ENCODE peak calls at places on chromosomes 6 and 20, in seven cellular contexts. H is keratinocyte, X is heart right ventricle, S is ovary, Q is IMR-90, C is OCI-LY7, L is MM.1S. W is an unnamed sample.

GRCh38 chr6:13993416-13993815 is 68.7 kb downstream of the RNF182 start:
- DNase-seq in H (no peak), X (no peak), S (no peak), Q (no peak), C (no peak), L (no peak), W (no peak)

GRCh38 chr6:35776364-35777215 is at the start of gene CLPSL2:
- DNase-seq in H (no peak), X (no peak), S (no peak), Q (no peak), C (no peak), L (no peak), W (no peak)

GRCh38 chr6:112289039-112289566 is 34.7 kb upstream of the LAMA4 start:
- DNase-seq in H (no peak), X (peak), S (peak), Q (peak), C (no peak), L (no peak), W (no peak)

GRCh38 chr6:1392813-1393640 is 3.7 kb downstream of the FOXF2 start:
- DNase-seq in H (no peak), X (no peak), S (no peak), Q (no peak), C (no peak), L (no peak), W (no peak)

GRCh38 chr6:85252552-85252951 is 197.3 kb upstream of the NT5E start:
- DNase-seq in H (no peak), X (no peak), S (no peak), Q (no peak), C (no peak), L (peak), W (no peak)

GRCh38 chr6:87393026-87393622 is 14.6 kb upstream of the CFAP206 start:
- DNase-seq in H (peak), X (peak), S (no peak), Q (peak), C (peak), L (peak), W (no peak)

GRCh38 chr6:21999012-21999528 is 297.8 kb downstream of the PRL start:
- DNase-seq in H (no peak), X (peak), S (no peak), Q (peak), C (no peak), L (no peak), W (no peak)

GRCh38 chr6:138719011-138719635 is 54.4 kb upstream of the CCDC28A start:
- DNase-seq in H (no peak), X (no peak), S (no peak), Q (peak), C (no peak), L (no peak), W (no peak)

GRCh38 chr6:111737065-111737521 is 131.4 kb upstream of the TRAF3IP2 start:
- DNase-seq in H (peak), X (no peak), S (no peak), Q (peak), C (no peak), L (no peak), W (no peak)

GRCh38 chr6:155832596-155832995 is 377.0 kb upstream of the NOX3 start:
- DNase-seq in H (no peak), X (no peak), S (no peak), Q (peak), C (peak), L (no peak), W (no peak)

GRCh38 chr6:11700118-11700718 is 78.4 kb downstream of the ADTRP start:
- DNase-seq in H (no peak), X (no peak), S (no peak), Q (peak), C (peak), L (peak), W (no peak)

GRCh38 chr20:63402178-63402859 is 41.2 kb upstream of the CHRNA4 start:
- DNase-seq in H (no peak), X (no peak), S (no peak), Q (no peak), C (no peak), L (no peak), W (no peak)

GRCh38 chr6:43091592-43091991 is 15.5 kb downstream of the PTK7 start:
- DNase-seq in H (no peak), X (no peak), S (no peak), Q (no peak), C (no peak), L (no peak), W (no peak)

GRCh38 chr6:43091020-43091419 is 14.9 kb downstream of the PTK7 start:
- DNase-seq in H (no peak), X (no peak), S (no peak), Q (no peak), C (no peak), L (no peak), W (no peak)

GRCh38 chr6:43095939-43096338 is 19.8 kb downstream of the PTK7 start:
- DNase-seq in H (no peak), X (no peak), S (no peak), Q (no peak), C (no peak), L (no peak), W (no peak)

GRCh38 chr6:43092635-43093034 is 16.5 kb downstream of the PTK7 start:
- DNase-seq in H (no peak), X (no peak), S (no peak), Q (no peak), C (no peak), L (no peak), W (no peak)

DNA sequence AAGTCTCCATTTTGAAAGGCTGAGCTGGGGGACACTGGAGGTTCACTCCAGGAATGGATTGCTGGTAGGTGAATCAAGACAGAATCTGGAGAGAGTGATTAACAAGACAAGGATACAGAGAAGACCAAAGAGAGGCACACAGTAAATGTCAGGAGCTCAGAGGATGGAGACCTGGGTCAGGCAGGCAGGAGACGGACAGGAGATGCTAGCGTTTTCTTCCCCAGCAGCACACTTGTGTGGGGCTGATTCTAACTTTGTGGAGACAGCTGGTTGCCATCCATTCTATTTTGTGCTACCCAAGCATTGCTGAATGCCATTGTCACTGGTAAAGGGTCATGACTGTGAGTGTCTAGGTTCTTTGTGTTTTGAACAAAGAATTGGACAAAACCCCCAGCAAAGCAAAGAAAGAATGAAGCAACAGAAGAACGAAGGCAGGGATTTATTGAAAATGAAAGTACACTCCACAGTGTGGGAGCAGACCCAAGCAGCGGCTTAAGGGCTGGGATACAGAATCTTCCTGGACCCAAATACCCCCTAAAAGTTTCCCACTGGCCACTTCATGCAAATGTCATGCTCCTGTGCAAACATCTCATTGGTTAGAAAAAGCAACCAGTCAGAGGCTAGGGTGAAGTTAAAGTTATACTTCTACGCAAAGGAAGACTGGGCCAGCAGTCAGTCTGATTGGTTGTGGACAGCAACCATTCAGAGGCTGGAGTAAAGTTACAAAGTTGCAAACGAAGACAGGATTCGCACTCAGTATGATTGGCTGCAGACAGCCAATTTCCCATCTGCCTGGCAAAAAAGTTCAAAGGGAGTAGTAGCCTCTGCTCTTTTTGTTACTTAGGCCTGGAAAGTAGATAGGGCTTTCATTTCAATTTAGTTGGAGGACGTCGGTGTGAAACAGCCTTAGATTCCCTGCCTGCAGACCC is 17.5 kb downstream of the PTK7 start:
- DNase-seq in H (no peak), X (peak), S (no peak), Q (peak), C (no peak), L (no peak), W (no peak)
- H3K4me3 ChIP-seq in H (peak), X (peak), S (peak), Q (peak), C (no peak), L (peak), W (peak)

DNA sequence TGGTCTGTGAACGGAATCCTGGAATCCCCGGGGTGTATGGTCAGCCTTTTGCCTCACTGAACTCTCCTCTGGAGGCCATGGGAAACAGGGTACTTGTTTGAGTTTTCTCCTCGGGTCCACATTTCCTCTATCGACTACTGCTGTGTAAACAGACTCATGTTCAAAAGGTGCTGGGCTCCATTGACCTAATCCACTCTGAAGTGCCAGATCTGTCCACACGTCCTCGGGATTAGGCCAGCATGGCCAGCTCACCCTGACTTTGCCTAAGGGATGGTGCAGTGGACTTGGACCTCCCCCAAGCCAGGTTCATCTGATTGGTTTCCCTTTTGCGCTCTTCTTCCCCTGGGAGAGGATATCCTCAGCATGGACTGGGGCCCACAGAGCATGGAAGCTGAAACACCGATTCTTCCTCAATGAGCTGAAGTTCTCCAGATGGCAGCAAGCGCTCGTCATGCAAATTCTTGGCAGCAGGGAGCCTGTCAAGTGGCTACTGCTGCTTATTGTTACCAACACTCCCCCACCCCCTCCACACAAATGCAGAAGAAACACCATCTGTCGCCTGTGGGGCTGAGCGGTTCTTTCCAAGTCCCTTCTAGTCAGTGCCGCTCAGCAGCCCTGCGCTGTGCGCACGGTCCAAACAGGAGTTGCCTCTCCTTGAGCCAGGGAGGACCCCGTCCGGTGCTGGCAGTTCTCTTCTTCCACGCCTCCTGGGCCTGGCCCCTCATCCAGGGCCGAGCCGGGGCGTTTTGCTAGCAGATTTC is 292.6 kb upstream of the MARCKS start:
- DNase-seq in H (no peak), X (peak), S (peak), Q (peak), C (no peak), L (no peak), W (peak)
- TF ChIP-seq CTCF in H (no peak), X (peak), S (no peak), Q (no peak), C (no peak), L (no peak), W (no peak)

GRCh38 chr20:47493175-47493953 is 8.3 kb upstream of the NCOA3 start:
- DNase-seq in H (no peak), X (peak), S (peak), Q (peak), C (peak), L (peak), W (peak)

GRCh38 chr20:47492284-47492683 is 9.4 kb upstream of the NCOA3 start:
- DNase-seq in H (no peak), X (no peak), S (no peak), Q (no peak), C (no peak), L (no peak), W (no peak)

GRCh38 chr20:47490795-47491194 is 10.9 kb upstream of the NCOA3 start:
- DNase-seq in H (no peak), X (no peak), S (no peak), Q (no peak), C (no peak), L (no peak), W (no peak)

GRCh38 chr20:47487175-47487917 is 14.3 kb upstream of the NCOA3 start:
- DNase-seq in H (no peak), X (no peak), S (no peak), Q (peak), C (peak), L (peak), W (no peak)

GRCh38 chr20:47489448-47489872 is 12.2 kb upstream of the NCOA3 start:
- DNase-seq in H (no peak), X (peak), S (no peak), Q (no peak), C (peak), L (peak), W (no peak)
- H3K27ac ChIP-seq in H (no peak), X (peak), S (no peak), Q (no peak), C (peak), L (no peak), W (no peak)

DNA sequence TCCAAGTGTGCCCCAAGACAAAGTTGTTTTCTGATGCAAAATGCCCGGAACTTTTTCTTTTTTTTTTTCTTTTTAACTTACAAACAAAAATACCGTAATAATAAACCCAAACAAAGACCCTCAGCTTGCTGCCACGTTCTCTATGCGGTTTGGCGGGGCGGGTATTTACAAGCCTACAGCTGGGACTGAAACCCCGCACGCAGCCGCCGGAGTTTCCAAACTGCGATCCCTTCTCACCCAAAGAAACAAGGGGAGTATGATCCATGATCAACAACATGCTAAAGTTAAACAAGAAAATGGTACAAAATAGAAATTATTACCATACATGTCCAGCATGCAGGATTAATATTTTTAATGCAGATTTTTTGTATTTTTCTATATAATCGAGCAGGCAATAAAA is 2.1 kb downstream of the MAFB start:
- DNase-seq in H (no peak), X (no peak), S (no peak), Q (no peak), C (no peak), L (no peak), W (no peak)
- H3K4me3 ChIP-seq in H (peak), X (peak), S (peak), Q (no peak), C (no peak), L (no peak), W (peak)

DNA sequence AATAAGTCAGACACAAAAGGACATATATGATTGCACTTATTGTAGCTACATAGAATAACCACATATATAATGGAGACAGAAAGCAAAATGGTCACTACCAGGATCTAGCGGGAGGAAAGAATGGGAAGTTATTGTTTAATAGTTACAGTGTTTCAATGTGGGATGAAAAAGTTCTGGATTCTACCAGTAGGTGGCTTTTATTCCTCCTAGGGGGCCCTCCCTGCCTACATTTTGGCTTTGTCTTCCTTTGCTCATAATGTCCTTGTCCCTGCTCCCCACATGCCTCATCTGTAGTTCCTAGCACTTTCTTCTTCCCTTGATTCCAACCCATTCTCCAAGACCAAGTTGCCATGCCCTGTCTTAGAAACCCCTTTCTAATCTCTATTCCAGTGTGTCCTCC is 16.3 kb downstream of the ZNF133 start:
- DNase-seq in H (no peak), X (no peak), S (no peak), Q (no peak), C (no peak), L (no peak), W (no peak)
- TF ChIP-seq CTCF in H (peak), X (no peak), S (no peak), Q (no peak), C (peak), L (peak), W (no peak)

DNA sequence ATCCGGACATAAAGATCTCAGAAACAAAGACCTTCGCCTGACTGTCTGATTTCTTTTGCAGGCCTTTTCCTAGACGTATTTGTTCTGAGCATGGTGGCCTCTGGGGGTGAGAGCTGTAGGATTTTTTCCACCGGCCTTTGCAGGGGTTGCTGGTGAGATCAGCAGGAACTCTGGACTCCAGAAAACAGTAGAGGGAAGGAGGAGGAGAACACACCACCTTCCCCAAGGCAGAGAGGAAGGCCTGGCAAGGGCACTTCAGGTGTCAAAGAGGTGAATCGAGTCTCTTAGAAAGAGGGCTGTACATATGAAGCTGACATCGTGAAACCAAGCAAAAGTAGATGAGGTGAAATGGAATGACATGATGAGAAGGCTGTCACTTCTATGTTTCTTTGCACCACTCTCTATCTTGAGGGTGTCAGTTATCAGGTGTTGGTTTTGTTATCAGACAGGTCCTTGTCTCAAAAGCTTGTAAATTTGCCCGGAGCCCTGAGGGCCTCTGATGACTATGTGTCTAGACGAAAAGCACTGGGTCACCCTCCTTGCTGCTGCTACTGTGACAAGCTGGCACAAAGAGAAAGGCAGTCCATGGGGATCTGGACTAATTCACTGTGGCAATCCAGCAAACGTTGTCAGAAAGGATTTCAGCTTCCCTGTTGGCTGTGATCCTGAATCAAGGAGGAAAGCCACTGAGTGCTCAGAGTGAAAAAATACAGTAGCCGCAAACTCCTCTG is 91.3 kb upstream of the MAP3K7 start:
- DNase-seq in H (no peak), X (peak), S (no peak), Q (no peak), C (no peak), L (no peak), W (no peak)
- H3K27ac ChIP-seq in H (no peak), X (no peak), S (no peak), Q (no peak), C (no peak), L (no peak), W (no peak)

GRCh38 chr6:10413850-10414765 is 766 bp downstream of the TFAP2A start:
- DNase-seq in H (no peak), X (no peak), S (no peak), Q (no peak), C (no peak), L (no peak), W (no peak)

GRCh38 chr6:10412948-10413849 is 1.7 kb downstream of the TFAP2A start:
- DNase-seq in H (no peak), X (no peak), S (no peak), Q (no peak), C (peak), L (peak), W (no peak)

GRCh38 chr6:10416516-10416862 is 1.6 kb upstream of the TFAP2A start:
- DNase-seq in H (no peak), X (no peak), S (no peak), Q (no peak), C (no peak), L (no peak), W (no peak)

GRCh38 chr6:10415593-10416480 is 963 bp upstream of the TFAP2A start:
- DNase-seq in H (no peak), X (no peak), S (no peak), Q (no peak), C (no peak), L (no peak), W (no peak)

DNA sequence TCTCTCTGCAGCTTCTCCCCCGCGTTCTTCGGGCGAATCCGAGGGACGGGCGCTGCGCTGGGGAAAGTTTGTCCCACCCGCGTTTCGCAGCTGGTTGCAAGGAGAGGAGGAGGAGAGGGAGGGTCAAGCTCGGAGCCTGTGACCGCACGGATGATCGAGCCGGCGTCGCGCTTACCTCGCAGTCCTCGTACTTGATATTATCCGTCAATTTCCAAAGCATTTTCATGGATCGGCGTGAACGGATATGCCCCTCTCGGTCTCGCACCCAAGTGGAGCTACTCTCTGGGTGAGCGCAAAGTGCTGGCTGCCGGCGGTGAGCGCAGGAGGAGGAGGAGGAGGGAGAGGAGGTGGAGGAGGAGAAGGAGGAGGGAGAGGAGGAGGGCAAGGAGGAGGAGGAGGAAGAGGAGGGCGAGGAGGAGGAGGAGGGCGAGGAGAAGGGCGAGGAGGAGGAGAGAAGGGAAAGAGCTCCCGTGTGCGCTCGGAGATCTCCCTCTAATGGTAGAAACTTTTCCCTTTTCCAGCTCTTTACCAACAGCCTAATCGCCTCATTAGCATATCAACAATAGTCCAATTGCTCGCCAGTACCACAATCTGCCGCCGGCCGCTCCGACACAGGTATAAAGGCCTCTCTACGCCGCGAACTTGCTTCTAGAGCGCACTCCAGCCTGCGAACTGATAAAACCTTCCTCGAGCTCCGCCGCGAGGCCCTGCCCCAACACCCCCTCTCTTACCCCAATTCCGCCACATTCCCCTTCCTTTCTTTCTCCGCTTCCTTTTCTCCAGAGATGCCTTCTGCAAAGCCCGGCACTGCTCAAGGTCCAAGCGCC is at the start of gene TFAP2A:
- DNase-seq in H (no peak), X (no peak), S (no peak), Q (peak), C (no peak), L (no peak), W (no peak)
- H3K4me3 ChIP-seq in H (peak), X (peak), S (no peak), Q (peak), C (no peak), L (peak), W (peak)

GRCh38 chr20:18272451-18272850 is 15.9 kb upstream of the ZNF133 start:
- DNase-seq in H (no peak), X (peak), S (no peak), Q (no peak), C (no peak), L (no peak), W (no peak)
- TF ChIP-seq CTCF in H (no peak), X (peak), S (no peak), Q (no peak), C (no peak), L (peak), W (no peak)

GRCh38 chr20:50635676-50636600 is 55.4 kb downstream of the RIPOR3 start:
- DNase-seq in H (no peak), X (peak), S (peak), Q (peak), C (peak), L (peak), W (peak)
- H3K27ac ChIP-seq in H (no peak), X (peak), S (no peak), Q (peak), C (no peak), L (no peak), W (no peak)